ENCODE peak calls at places on chromosomes 6 and 20, in seven cellular contexts. One of them, this sample, is unnamed.
A peak's percentile ranks its signal among the peaks of the same experiment; 100 is the strongest.

GRCh38 chr20:20083796-20084195 is 31.5 kb downstream of the CFAP61 start:
- DNase-seq in astrocyte: peak; percentile 11
- DNase-seq in GM23248: peak; percentile 55
- DNase-seq in left lung: no peak
- DNase-seq in lung: no peak
- DNase-seq in neural progenitor cell: peak; percentile 58
- DNase-seq in uterus: no peak
- DNase-seq in this sample: no peak

GRCh38 chr6:39962831-39963230 is 28.6 kb upstream of the MOCS1 start:
- DNase-seq in astrocyte: no peak
- DNase-seq in GM23248: peak; percentile 28
- DNase-seq in left lung: no peak
- DNase-seq in lung: no peak
- DNase-seq in neural progenitor cell: no peak
- DNase-seq in uterus: no peak
- DNase-seq in this sample: no peak

GRCh38 chr6:41200296-41200900 is 551 bp downstream of the TREML2 start:
- DNase-seq in astrocyte: no peak
- DNase-seq in GM23248: peak; percentile 26
- DNase-seq in left lung: peak; percentile 59
- DNase-seq in lung: peak; percentile 49
- DNase-seq in neural progenitor cell: no peak
- DNase-seq in uterus: no peak
- DNase-seq in this sample: peak; percentile 93

GRCh38 chr20:41786158-41786557 is 168.0 kb upstream of the CHD6 start:
- DNase-seq in astrocyte: no peak
- DNase-seq in GM23248: peak; percentile 34
- DNase-seq in left lung: no peak
- DNase-seq in lung: no peak
- DNase-seq in neural progenitor cell: no peak
- DNase-seq in uterus: no peak
- DNase-seq in this sample: no peak

GRCh38 chr6:105810105-105810921 is 275.8 kb upstream of the PRDM1 start:
- DNase-seq in astrocyte: peak; percentile 81
- DNase-seq in GM23248: peak; percentile 93
- DNase-seq in left lung: peak; percentile 62
- DNase-seq in lung: peak; percentile 37
- DNase-seq in neural progenitor cell: no peak
- DNase-seq in uterus: peak; percentile 20
- DNase-seq in this sample: no peak

GRCh38 chr20:44422083-44422482 is 53.6 kb upstream of the TTPAL start:
- DNase-seq in astrocyte: peak; percentile 51
- DNase-seq in GM23248: peak; percentile 81
- DNase-seq in left lung: no peak
- DNase-seq in lung: no peak
- DNase-seq in neural progenitor cell: no peak
- DNase-seq in uterus: no peak
- DNase-seq in this sample: no peak

GRCh38 chr6:34102099-34102656 is 43.7 kb downstream of the GRM4 start:
- DNase-seq in astrocyte: no peak
- DNase-seq in GM23248: peak; percentile 35
- DNase-seq in left lung: no peak
- DNase-seq in lung: no peak
- DNase-seq in neural progenitor cell: no peak
- DNase-seq in uterus: no peak
- DNase-seq in this sample: no peak

GRCh38 chr6:156154896-156155295 is 622.3 kb upstream of the ARID1B start:
- DNase-seq in astrocyte: no peak
- DNase-seq in GM23248: no peak
- DNase-seq in left lung: no peak
- DNase-seq in lung: no peak
- DNase-seq in neural progenitor cell: no peak
- DNase-seq in uterus: no peak
- DNase-seq in this sample: no peak

GRCh38 chr6:124964084-124964763 is 2.0 kb downstream of the RNF217 start:
- DNase-seq in astrocyte: peak; percentile 29
- DNase-seq in GM23248: peak; percentile 57
- DNase-seq in left lung: no peak
- DNase-seq in lung: peak; percentile 35
- DNase-seq in neural progenitor cell: peak; percentile 8
- DNase-seq in uterus: peak; percentile 68
- DNase-seq in this sample: no peak

GRCh38 chr20:47080365-47080764 is 185.7 kb downstream of the EYA2 start:
- DNase-seq in astrocyte: no peak
- DNase-seq in GM23248: no peak
- DNase-seq in left lung: no peak
- DNase-seq in lung: no peak
- DNase-seq in neural progenitor cell: no peak
- DNase-seq in uterus: no peak
- DNase-seq in this sample: no peak

GRCh38 chr6:40848038-40848437 is 191.0 kb downstream of the UNC5CL start:
- DNase-seq in astrocyte: no peak
- DNase-seq in GM23248: peak; percentile 80
- DNase-seq in left lung: no peak
- DNase-seq in lung: no peak
- DNase-seq in neural progenitor cell: no peak
- DNase-seq in uterus: no peak
- DNase-seq in this sample: no peak

GRCh38 chr6:5398530-5398929 is 137.2 kb downstream of the FARS2 start:
- DNase-seq in astrocyte: peak; percentile 39
- DNase-seq in GM23248: peak; percentile 63
- DNase-seq in left lung: no peak
- DNase-seq in lung: no peak
- DNase-seq in neural progenitor cell: peak; percentile 47
- DNase-seq in uterus: no peak
- DNase-seq in this sample: peak; percentile 43

GRCh38 chr6:134529921-134530320 is 212.0 kb upstream of the SGK1 start:
- DNase-seq in astrocyte: peak; percentile 63
- DNase-seq in GM23248: peak; percentile 49
- DNase-seq in left lung: no peak
- DNase-seq in lung: no peak
- DNase-seq in neural progenitor cell: no peak
- DNase-seq in uterus: no peak
- DNase-seq in this sample: no peak

GRCh38 chr20:37145014-37145413 is 34.1 kb upstream of the RPN2 start:
- DNase-seq in astrocyte: no peak
- DNase-seq in GM23248: no peak
- DNase-seq in left lung: no peak
- DNase-seq in lung: no peak
- DNase-seq in neural progenitor cell: no peak
- DNase-seq in uterus: no peak
- DNase-seq in this sample: no peak

GRCh38 chr20:53676987-53677386 is 83.3 kb upstream of the ZNF217 start:
- DNase-seq in astrocyte: no peak
- DNase-seq in GM23248: no peak
- DNase-seq in left lung: no peak
- DNase-seq in lung: no peak
- DNase-seq in neural progenitor cell: no peak
- DNase-seq in uterus: no peak
- DNase-seq in this sample: no peak

GRCh38 chr6:5249451-5250122 is 11.2 kb downstream of the LYRM4 start:
- DNase-seq in astrocyte: peak; percentile 44
- DNase-seq in GM23248: peak; percentile 14
- DNase-seq in left lung: no peak
- DNase-seq in lung: no peak
- DNase-seq in neural progenitor cell: no peak
- DNase-seq in uterus: no peak
- DNase-seq in this sample: no peak

GRCh38 chr6:158405933-158406332 is 93.7 kb downstream of the TULP4 start:
- DNase-seq in astrocyte: no peak
- DNase-seq in GM23248: no peak
- DNase-seq in left lung: no peak
- DNase-seq in lung: no peak
- DNase-seq in neural progenitor cell: no peak
- DNase-seq in uterus: no peak
- DNase-seq in this sample: no peak

GRCh38 chr20:14865169-14865568 is 527.8 kb upstream of the FLRT3 start:
- DNase-seq in astrocyte: peak; percentile 2
- DNase-seq in GM23248: peak; percentile 57
- DNase-seq in left lung: no peak
- DNase-seq in lung: no peak
- DNase-seq in neural progenitor cell: no peak
- DNase-seq in uterus: no peak
- DNase-seq in this sample: no peak

GRCh38 chr6:43060755-43061633 is 1.6 kb downstream of the KLC4 start:
- DNase-seq in astrocyte: no peak
- DNase-seq in GM23248: no peak
- DNase-seq in left lung: no peak
- DNase-seq in lung: no peak
- DNase-seq in neural progenitor cell: no peak
- DNase-seq in uterus: no peak
- DNase-seq in this sample: no peak

GRCh38 chr20:61643631-61644386 is 391.7 kb downstream of the CDH4 start:
- DNase-seq in astrocyte: no peak
- DNase-seq in GM23248: no peak
- DNase-seq in left lung: no peak
- DNase-seq in lung: no peak
- DNase-seq in neural progenitor cell: no peak
- DNase-seq in uterus: no peak
- DNase-seq in this sample: no peak

GRCh38 chr6:7173843-7174503 is 66.2 kb downstream of the RREB1 start:
- DNase-seq in astrocyte: no peak
- DNase-seq in GM23248: no peak
- DNase-seq in left lung: no peak
- DNase-seq in lung: no peak
- DNase-seq in neural progenitor cell: peak; percentile 58
- DNase-seq in uterus: no peak
- DNase-seq in this sample: no peak
- H3K27ac ChIP-seq in astrocyte: no peak overlapping the region
- H3K27ac ChIP-seq in GM23248: peak overlapping the region; percentile 59
- H3K27ac ChIP-seq in left lung: no peak overlapping the region
- H3K27ac ChIP-seq in lung: no peak overlapping the region
- H3K27ac ChIP-seq in neural progenitor cell: no peak overlapping the region
- H3K27ac ChIP-seq in uterus: no peak overlapping the region
- H3K27ac ChIP-seq in this sample: no peak overlapping the region

GRCh38 chr20:34210271-34210670 is 31.0 kb upstream of the ASIP start:
- DNase-seq in astrocyte: no peak
- DNase-seq in GM23248: no peak
- DNase-seq in left lung: no peak
- DNase-seq in lung: no peak
- DNase-seq in neural progenitor cell: no peak
- DNase-seq in uterus: no peak
- DNase-seq in this sample: no peak
- H3K9me3 ChIP-seq in astrocyte: peaks cover 4% of the 10 kb centered on the region
- H3K9me3 ChIP-seq in GM23248: no peaks in the 10 kb centered on the region
- H3K9me3 ChIP-seq in left lung: peaks cover 8% of the 10 kb centered on the region
- H3K9me3 ChIP-seq in lung: no peaks in the 10 kb centered on the region
- H3K9me3 ChIP-seq in neural progenitor cell: peaks cover 5% of the 10 kb centered on the region
- H3K9me3 ChIP-seq in uterus: no peaks in the 10 kb centered on the region
- H3K9me3 ChIP-seq in this sample: no peaks in the 10 kb centered on the region

GRCh38 chr6:29295623-29296022 is 5.9 kb upstream of the OR14J1 start:
- DNase-seq in astrocyte: no peak
- DNase-seq in GM23248: no peak
- DNase-seq in left lung: no peak
- DNase-seq in lung: no peak
- DNase-seq in neural progenitor cell: no peak
- DNase-seq in uterus: no peak
- DNase-seq in this sample: no peak

GRCh38 chr6:29301401-29301800 is at the start of gene OR14J1:
- DNase-seq in astrocyte: no peak
- DNase-seq in GM23248: no peak
- DNase-seq in left lung: no peak
- DNase-seq in lung: no peak
- DNase-seq in neural progenitor cell: no peak
- DNase-seq in uterus: no peak
- DNase-seq in this sample: no peak
- H3K27ac ChIP-seq in astrocyte: no peak within 1 kb of the TSS
- H3K27ac ChIP-seq in GM23248: no peak within 1 kb of the TSS
- H3K27ac ChIP-seq in left lung: no peak within 1 kb of the TSS
- H3K27ac ChIP-seq in lung: no peak within 1 kb of the TSS
- H3K27ac ChIP-seq in neural progenitor cell: no peak within 1 kb of the TSS
- H3K27ac ChIP-seq in uterus: no peak within 1 kb of the TSS
- H3K27ac ChIP-seq in this sample: no peak within 1 kb of the TSS

GRCh38 chr20:45969712-45970634 is 2.0 kb downstream of the ZNF335 start:
- DNase-seq in astrocyte: peak; percentile 45
- DNase-seq in GM23248: peak; percentile 85
- DNase-seq in left lung: no peak
- DNase-seq in lung: no peak
- DNase-seq in neural progenitor cell: peak; percentile 80
- DNase-seq in uterus: no peak
- DNase-seq in this sample: no peak

GRCh38 chr20:45965169-45966002 is 6.6 kb downstream of the ZNF335 start:
- DNase-seq in astrocyte: no peak
- DNase-seq in GM23248: no peak
- DNase-seq in left lung: peak; percentile 22
- DNase-seq in lung: no peak
- DNase-seq in neural progenitor cell: no peak
- DNase-seq in uterus: no peak
- DNase-seq in this sample: no peak

GRCh38 chr20:45968801-45969711 is 2.9 kb downstream of the ZNF335 start:
- DNase-seq in astrocyte: peak; percentile 62
- DNase-seq in GM23248: peak; percentile 87
- DNase-seq in left lung: peak; percentile 30
- DNase-seq in lung: no peak
- DNase-seq in neural progenitor cell: no peak
- DNase-seq in uterus: no peak
- DNase-seq in this sample: no peak

GRCh38 chr20:45968081-45968671 is 3.8 kb downstream of the ZNF335 start:
- DNase-seq in astrocyte: no peak
- DNase-seq in GM23248: peak; percentile 55
- DNase-seq in left lung: peak; percentile 31
- DNase-seq in lung: no peak
- DNase-seq in neural progenitor cell: no peak
- DNase-seq in uterus: no peak
- DNase-seq in this sample: no peak

DNA sequence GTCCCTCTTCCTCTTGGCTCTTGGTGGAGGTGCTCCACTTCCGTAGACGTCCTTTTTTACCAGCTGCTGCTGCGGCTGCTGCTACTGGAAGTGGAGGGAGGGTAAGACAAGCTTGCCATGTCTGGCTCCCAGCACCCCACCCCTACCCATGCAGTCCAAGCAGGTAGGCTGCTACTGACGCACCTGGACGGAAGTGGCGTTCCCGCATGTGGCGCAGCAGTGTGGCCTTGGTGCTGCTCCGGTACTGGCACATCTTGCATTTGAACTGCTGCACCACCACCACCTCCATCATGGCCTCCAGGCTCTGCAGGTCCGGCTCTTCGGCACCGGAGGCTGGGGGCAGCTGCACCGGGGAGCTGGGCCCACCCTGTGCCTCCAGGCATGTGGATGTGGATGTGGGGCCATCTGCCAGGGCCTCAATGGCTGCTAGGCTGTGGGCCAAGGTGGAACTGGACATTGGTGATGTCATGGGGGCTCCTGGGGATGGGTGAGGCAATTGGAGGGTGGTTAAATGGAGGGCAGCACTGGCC is 4.4 kb downstream of the ZNF335 start:
- DNase-seq in astrocyte: no peak
- DNase-seq in GM23248: no peak
- DNase-seq in left lung: peak; percentile 27
- DNase-seq in lung: no peak
- DNase-seq in neural progenitor cell: no peak
- DNase-seq in uterus: no peak
- DNase-seq in this sample: no peak
- H3K9me3 ChIP-seq in astrocyte: no peaks in the 10 kb centered on the region
- H3K9me3 ChIP-seq in GM23248: no peaks in the 10 kb centered on the region
- H3K9me3 ChIP-seq in left lung: no peaks in the 10 kb centered on the region
- H3K9me3 ChIP-seq in lung: peaks cover 2% of the 10 kb centered on the region
- H3K9me3 ChIP-seq in neural progenitor cell: no peaks in the 10 kb centered on the region
- H3K9me3 ChIP-seq in uterus: no peaks in the 10 kb centered on the region
- H3K9me3 ChIP-seq in this sample: no peaks in the 10 kb centered on the region